ENCODE peak calls at places on chromosomes 1 and 21, in ten cellular contexts. P is T follicular helper cell, D is NCI-H1092 treated with DMSO at 0.1 percent for 48 hours, L is MCF 10A, A is HFFc6, G is G401, T is upper lobe of left lung, V is fibroblast of the conjunctiva, U is brain microvascular endothelial cell, Y is SJSA1. I is an unnamed sample.

GRCh38 chr1:65681101-65681500 is 111.6 kb upstream of the PDE4B start:
- DNase-seq in P (no peak), D (no peak), L (peak), A (peak), G (no peak), T (no peak), V (no peak), U (peak), Y (no peak), I (no peak)

GRCh38 chr1:192489748-192490147 is 85.8 kb upstream of the RGS1 start:
- DNase-seq in P (no peak), D (no peak), L (peak), A (peak), G (no peak), T (peak), V (peak), U (peak), Y (no peak), I (no peak)

GRCh38 chr1:205883792-205884191 is 33.9 kb upstream of the PM20D1 start:
- DNase-seq in P (no peak), D (no peak), L (no peak), A (no peak), G (no peak), T (no peak), V (no peak), U (no peak), Y (no peak), I (no peak)

GRCh38 chr1:198575715-198576641 is 35.5 kb upstream of the ATP6V1G3 start:
- DNase-seq in P (no peak), D (no peak), L (no peak), A (peak), G (no peak), T (no peak), V (no peak), U (no peak), Y (no peak), I (no peak)

GRCh38 chr1:243718893-243719292 is 131.2 kb downstream of the AKT3 start:
- DNase-seq in P (no peak), D (no peak), L (peak), A (peak), G (no peak), T (no peak), V (no peak), U (no peak), Y (peak), I (peak)

GRCh38 chr1:4603317-4604110 is 50.9 kb upstream of the AJAP1 start:
- DNase-seq in P (no peak), D (no peak), L (peak), A (no peak), G (no peak), T (peak), V (no peak), U (peak), Y (no peak), I (peak)

GRCh38 chr1:154767315-154768240 is 102.5 kb downstream of the KCNN3 start:
- DNase-seq in P (no peak), D (peak), L (peak), A (peak), G (peak), T (no peak), V (no peak), U (peak), Y (no peak), I (no peak)

GRCh38 chr1:197100677-197101076 is 33.6 kb upstream of the F13B start:
- DNase-seq in P (no peak), D (no peak), L (no peak), A (no peak), G (no peak), T (no peak), V (no peak), U (no peak), Y (no peak), I (no peak)

GRCh38 chr1:17427696-17428660 is 11.5 kb downstream of the RCC2 start:
- DNase-seq in P (no peak), D (no peak), L (no peak), A (no peak), G (no peak), T (no peak), V (no peak), U (no peak), Y (no peak), I (no peak)

GRCh38 chr1:47986741-47987140 is 10.4 kb downstream of the TRABD2B start:
- DNase-seq in P (no peak), D (peak), L (no peak), A (no peak), G (peak), T (no peak), V (no peak), U (no peak), Y (no peak), I (no peak)

GRCh38 chr21:46062471-46063211 is 35.3 kb upstream of the COL6A2 start:
- DNase-seq in P (no peak), D (no peak), L (no peak), A (no peak), G (no peak), T (no peak), V (no peak), U (no peak), Y (no peak), I (no peak)

GRCh38 chr1:33970148-33970825 is 106.4 kb downstream of the HMGB4 start:
- DNase-seq in P (no peak), D (no peak), L (no peak), A (no peak), G (no peak), T (no peak), V (no peak), U (no peak), Y (no peak), I (no peak)

GRCh38 chr1:25565188-25565591 is 21.8 kb downstream of the LDLRAP1 start:
- DNase-seq in P (peak), D (no peak), L (no peak), A (no peak), G (no peak), T (no peak), V (no peak), U (peak), Y (no peak), I (no peak)

GRCh38 chr1:205813755-205814058 is 709 bp upstream of the SLC41A1 start:
- DNase-seq in P (peak), D (peak), L (peak), A (no peak), G (no peak), T (no peak), V (no peak), U (no peak), Y (no peak), I (peak)

GRCh38 chr1:37890378-37891014 is 31.1 kb upstream of the MTF1 start:
- DNase-seq in P (no peak), D (peak), L (peak), A (peak), G (peak), T (no peak), V (no peak), U (peak), Y (peak), I (no peak)

GRCh38 chr1:229231754-229232119 is 39.2 kb upstream of the RAB4A start:
- DNase-seq in P (no peak), D (no peak), L (no peak), A (no peak), G (no peak), T (no peak), V (no peak), U (no peak), Y (no peak), I (no peak)

GRCh38 chr1:206511362-206512064 is 4.2 kb downstream of the RASSF5 start:
- DNase-seq in P (no peak), D (peak), L (no peak), A (no peak), G (no peak), T (no peak), V (no peak), U (no peak), Y (no peak), I (no peak)

GRCh38 chr1:222417264-222417663 is 130.6 kb downstream of the HHIPL2 start:
- DNase-seq in P (no peak), D (no peak), L (peak), A (no peak), G (no peak), T (no peak), V (no peak), U (no peak), Y (no peak), I (no peak)

GRCh38 chr1:45994423-45994822 is 138.0 kb downstream of the PIK3R3 start:
- DNase-seq in P (no peak), D (no peak), L (no peak), A (no peak), G (no peak), T (no peak), V (no peak), U (no peak), Y (no peak), I (no peak)

GRCh38 chr1:10378071-10378841 is 20.6 kb upstream of the PGD start:
- DNase-seq in P (no peak), D (no peak), L (no peak), A (peak), G (no peak), T (peak), V (peak), U (peak), Y (no peak), I (no peak)

GRCh38 chr1:40264354-40264781 is 6.3 kb downstream of the ZMPSTE24 start:
- DNase-seq in P (no peak), D (no peak), L (no peak), A (no peak), G (no peak), T (no peak), V (no peak), U (no peak), Y (no peak), I (no peak)

GRCh38 chr1:237574536-237574935 is 316.2 kb downstream of the ZP4 start:
- DNase-seq in P (no peak), D (no peak), L (no peak), A (no peak), G (no peak), T (no peak), V (no peak), U (no peak), Y (no peak), I (no peak)

GRCh38 chr1:42152119-42152518 is 1.1 kb upstream of the GUCA2B start:
- DNase-seq in P (no peak), D (no peak), L (no peak), A (no peak), G (no peak), T (no peak), V (no peak), U (no peak), Y (no peak), I (no peak)

GRCh38 chr1:24862775-24863483 is 67.1 kb downstream of the RUNX3 start:
- DNase-seq in P (no peak), D (no peak), L (no peak), A (no peak), G (no peak), T (no peak), V (no peak), U (no peak), Y (no peak), I (no peak)

GRCh38 chr1:230801441-230801840 is 54.3 kb downstream of the CAPN9 start:
- DNase-seq in P (no peak), D (no peak), L (no peak), A (no peak), G (no peak), T (no peak), V (no peak), U (no peak), Y (no peak), I (no peak)

GRCh38 chr1:32500387-32501209 is 35.7 kb downstream of the ZBTB8B start:
- DNase-seq in P (no peak), D (peak), L (peak), A (peak), G (peak), T (peak), V (peak), U (no peak), Y (peak), I (no peak)

GRCh38 chr1:113895084-113895483 is 7.7 kb upstream of the BCL2L15 start:
- DNase-seq in P (no peak), D (no peak), L (no peak), A (no peak), G (peak), T (no peak), V (no peak), U (no peak), Y (no peak), I (no peak)

GRCh38 chr1:35431173-35431599 is 126.0 kb downstream of the KIAA0319L start:
- DNase-seq in P (no peak), D (no peak), L (no peak), A (no peak), G (no peak), T (no peak), V (no peak), U (no peak), Y (no peak), I (no peak)

GRCh38 chr1:207938016-207938415 is 27.1 kb upstream of the CD34 start:
- DNase-seq in P (no peak), D (peak), L (no peak), A (peak), G (no peak), T (no peak), V (no peak), U (peak), Y (peak), I (no peak)

GRCh38 chr1:1183221-1183747 is 9.6 kb downstream of the TTLL10 start:
- DNase-seq in P (no peak), D (no peak), L (no peak), A (no peak), G (no peak), T (no peak), V (no peak), U (no peak), Y (no peak), I (no peak)

GRCh38 chr1:212260557-212261342 is 24.5 kb upstream of the PPP2R5A start:
- DNase-seq in P (no peak), D (no peak), L (peak), A (no peak), G (no peak), T (no peak), V (no peak), U (no peak), Y (no peak), I (peak)

GRCh38 chr1:24724345-24725208 is 20.7 kb upstream of the CLIC4 start:
- DNase-seq in P (no peak), D (no peak), L (no peak), A (peak), G (peak), T (no peak), V (no peak), U (peak), Y (peak), I (no peak)

GRCh38 chr1:59045636-59046035 is 251.3 kb upstream of the FGGY start:
- DNase-seq in P (no peak), D (no peak), L (no peak), A (no peak), G (no peak), T (no peak), V (no peak), U (no peak), Y (no peak), I (no peak)

GRCh38 chr1:230808268-230808872 is 60.0 kb downstream of the C1orf198 start:
- DNase-seq in P (no peak), D (no peak), L (no peak), A (peak), G (no peak), T (no peak), V (peak), U (no peak), Y (no peak), I (no peak)

GRCh38 chr1:39128959-39129358 is 75.5 kb upstream of the MACF1 start:
- DNase-seq in P (no peak), D (no peak), L (peak), A (no peak), G (no peak), T (peak), V (no peak), U (no peak), Y (no peak), I (no peak)

GRCh38 chr1:80155371-80155770 is 1148.8 kb upstream of the ADGRL4 start:
- DNase-seq in P (no peak), D (no peak), L (peak), A (no peak), G (no peak), T (no peak), V (no peak), U (no peak), Y (no peak), I (no peak)